ENCODE peak calls at places on chromosomes 12 and 14, in nine cellular contexts. I, F, G, O, X, P, W, N and Y are unnamed samples.

GRCh38 chr14:69327507-69327906 is 67.5 kb downstream of the GALNT16 start:
- DNase-seq in I (no peak), F (no peak), G (no peak), O (no peak), X (no peak), P (no peak), W (no peak), N (no peak), Y (no peak)

GRCh38 chr14:94322648-94323570 is at the start of gene SERPINA6:
- DNase-seq in I (no peak), F (no peak), G (no peak), O (peak; percentile 76), X (peak; percentile 22), P (peak; percentile 29), W (no peak), N (peak; percentile 66), Y (peak; percentile 75)

GRCh38 chr12:39272934-39273770 is 169.8 kb downstream of the KIF21A start:
- DNase-seq in I (peak; percentile 28), F (peak; percentile 56), G (peak; percentile 67), O (peak; percentile 27), X (peak; percentile 3), P (peak; percentile 28), W (no peak), N (peak; percentile 41), Y (no peak)

GRCh38 chr14:54548491-54548890 is 18.4 kb upstream of the SAMD4A start:
- DNase-seq in I (no peak), F (no peak), G (no peak), O (no peak), X (no peak), P (no peak), W (no peak), N (no peak), Y (no peak)

GRCh38 chr12:10409387-10409786 is at the start of gene KLRC4:
- DNase-seq in I (no peak), F (no peak), G (no peak), O (no peak), X (peak; percentile 16), P (no peak), W (no peak), N (peak; percentile 56), Y (no peak)

GRCh38 chr12:127381043-127381668 is 885.8 kb upstream of the TMEM132C start:
- DNase-seq in I (peak; percentile 44), F (peak; percentile 86), G (peak; percentile 85), O (peak; percentile 4), X (no peak), P (peak; percentile 88), W (peak; percentile 89), N (no peak), Y (peak; percentile 70)

GRCh38 chr12:96240656-96241055 is 46.5 kb downstream of the ELK3 start:
- DNase-seq in I (no peak), F (no peak), G (no peak), O (peak; percentile 65), X (no peak), P (peak; percentile 57), W (no peak), N (no peak), Y (no peak)

GRCh38 chr12:19130224-19131019 is 889 bp downstream of the PLEKHA5 start:
- DNase-seq in I (no peak), F (peak; percentile 62), G (peak; percentile 27), O (peak; percentile 26), X (no peak), P (peak; percentile 69), W (peak; percentile 82), N (no peak), Y (peak; percentile 84)

GRCh38 chr14:51118993-51119392 is 24.1 kb upstream of the TRIM9 start:
- DNase-seq in I (no peak), F (no peak), G (no peak), O (no peak), X (no peak), P (no peak), W (no peak), N (no peak), Y (no peak)

GRCh38 chr14:78674820-78675219 is 504.6 kb downstream of the NRXN3 start:
- DNase-seq in I (no peak), F (no peak), G (no peak), O (no peak), X (no peak), P (no peak), W (no peak), N (no peak), Y (no peak)

GRCh38 chr14:85024931-85025330 is 505.0 kb upstream of the FLRT2 start:
- DNase-seq in I (no peak), F (no peak), G (no peak), O (no peak), X (no peak), P (no peak), W (no peak), N (no peak), Y (peak; percentile 38)

GRCh38 chr14:54114941-54115340 is 158.3 kb upstream of the BMP4 start:
- DNase-seq in I (no peak), F (no peak), G (peak; percentile 97), O (no peak), X (no peak), P (no peak), W (no peak), N (no peak), Y (no peak)

GRCh38 chr14:72588521-72588920 is 305.4 kb downstream of the DPF3 start:
- DNase-seq in I (no peak), F (no peak), G (no peak), O (no peak), X (no peak), P (no peak), W (no peak), N (no peak), Y (no peak)

GRCh38 chr12:76375470-76375869 is 27.3 kb upstream of the BBS10 start:
- DNase-seq in I (no peak), F (no peak), G (peak; percentile 67), O (no peak), X (peak; percentile 32), P (no peak), W (no peak), N (no peak), Y (no peak)

GRCh38 chr14:58055497-58055896 is 96.5 kb downstream of the ARMH4 start:
- DNase-seq in I (no peak), F (no peak), G (no peak), O (no peak), X (no peak), P (no peak), W (no peak), N (no peak), Y (no peak)

DNA sequence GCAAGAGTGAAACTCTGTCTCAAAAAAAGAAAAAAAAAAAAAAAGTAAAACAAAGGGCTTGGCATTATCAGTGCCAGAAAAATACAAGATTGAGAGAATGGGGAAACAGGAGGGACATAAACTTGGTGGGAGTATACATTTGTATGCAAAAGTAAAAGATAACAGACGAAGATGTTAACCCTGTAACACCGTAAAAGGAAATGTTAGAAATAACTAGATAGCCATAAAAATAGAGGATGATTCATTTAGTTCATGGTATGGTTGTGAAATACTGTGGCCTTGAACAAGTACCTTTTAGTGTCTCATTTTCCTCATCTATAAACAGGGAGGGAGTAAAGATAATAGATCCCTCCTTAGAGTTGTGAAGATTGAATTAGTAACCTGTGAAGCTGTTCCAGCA is 33.3 kb downstream of the ATP2A2 start:
- DNase-seq in I (no peak), F (no peak), G (peak; percentile 61), O (peak; percentile 81), X (peak; percentile 92), P (no peak), W (no peak), N (peak; percentile 83), Y (no peak)
- H3K4me1 ChIP-seq in I (no peaks in the 10 kb centered on the region), F (no peaks in the 10 kb centered on the region), G (peaks cover 29% of the 10 kb centered on the region), O (peaks cover 43% of the 10 kb centered on the region), X (peaks cover 25% of the 10 kb centered on the region), P (peaks cover 64% of the 10 kb centered on the region), W (no peaks in the 10 kb centered on the region), N (peaks cover 15% of the 10 kb centered on the region), Y (no peaks in the 10 kb centered on the region)

DNA sequence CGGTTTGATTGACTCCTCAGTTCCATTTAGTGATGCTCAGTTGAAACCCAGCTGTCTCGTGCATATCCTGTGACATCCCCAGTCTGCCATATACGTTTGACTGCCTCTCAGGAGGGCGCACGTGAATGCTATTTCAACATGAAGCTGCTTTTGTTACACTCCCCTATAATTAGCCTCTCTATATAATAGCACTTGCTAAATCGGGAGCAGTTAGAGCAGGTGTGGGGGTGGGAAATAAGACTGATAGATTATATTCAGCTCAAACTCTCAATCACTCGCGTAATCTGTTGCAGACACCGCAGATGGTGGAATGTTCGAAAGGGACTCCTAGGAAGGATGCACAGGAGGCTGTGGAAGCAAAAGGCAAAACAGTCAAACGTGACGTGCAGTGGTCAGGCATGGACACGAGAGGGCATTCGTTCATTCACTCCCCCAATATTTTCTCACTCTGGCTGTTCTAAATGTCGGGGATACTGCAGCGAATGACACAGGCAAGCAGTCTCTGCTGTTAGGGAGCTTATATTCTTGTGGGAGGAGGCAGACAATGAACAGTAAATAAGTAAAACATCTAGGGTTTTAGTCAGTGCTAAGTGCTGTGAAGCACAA is 29.8 kb downstream of the KCNA1 start:
- DNase-seq in I (no peak), F (no peak), G (no peak), O (no peak), X (no peak), P (no peak), W (no peak), N (no peak), Y (no peak)
- TF ChIP-seq CTCF in I (no peak), F (no peak), G (no peak), O (no peak), X (no peak), P (peak; percentile 53), W (no peak), N (no peak), Y (no peak)

GRCh38 chr12:29582677-29583076 is 85.2 kb upstream of the OVCH1 start:
- DNase-seq in I (no peak), F (no peak), G (peak; percentile 85), O (no peak), X (no peak), P (no peak), W (no peak), N (peak; percentile 36), Y (no peak)
- H3K9ac ChIP-seq in I (no peak overlapping the region), F (no peak overlapping the region), G (peak overlapping the region; percentile 57), O (no peak overlapping the region), X (no peak overlapping the region), P (no peak overlapping the region), W (no peak overlapping the region), N (no peak overlapping the region), Y (no peak overlapping the region)

DNA sequence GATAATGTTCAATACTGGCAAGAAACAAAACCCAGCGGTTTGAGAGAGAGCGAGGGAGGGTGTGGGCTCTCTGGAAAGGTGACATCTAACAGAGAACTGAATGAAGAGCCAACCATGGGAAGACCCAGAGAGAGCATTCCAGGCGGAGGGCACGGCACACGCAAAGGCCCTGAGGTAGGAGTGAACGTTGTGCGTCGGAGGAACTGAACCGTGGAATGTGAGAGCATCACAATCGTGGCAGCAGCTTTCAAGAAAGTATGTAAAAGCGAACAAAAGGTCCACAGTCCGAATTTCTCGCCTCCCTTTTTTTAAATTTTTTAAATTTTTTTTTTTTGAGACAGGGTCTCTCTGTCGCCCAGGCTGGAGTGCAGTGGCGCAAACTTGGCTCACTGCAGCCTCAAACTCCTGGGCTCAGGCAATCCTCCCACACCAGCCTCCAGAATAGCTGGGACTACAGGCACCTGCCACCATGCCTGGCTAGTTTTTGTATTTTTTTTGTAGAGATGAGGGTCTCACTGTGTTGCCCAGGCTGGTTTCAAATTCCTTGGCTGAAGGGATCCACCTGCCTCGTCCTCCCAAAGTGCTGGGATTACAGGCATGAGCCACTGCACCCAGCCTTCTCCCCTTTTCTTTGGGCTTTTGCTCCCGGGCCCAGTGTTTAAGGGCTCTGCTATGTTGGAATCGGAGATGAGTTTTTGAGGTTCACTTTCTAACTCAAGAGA is 15.3 kb upstream of the SCARB1 start:
- DNase-seq in I (no peak), F (no peak), G (no peak), O (no peak), X (no peak), P (no peak), W (no peak), N (no peak), Y (no peak)
- H3K4me1 ChIP-seq in I (no peaks in the 10 kb centered on the region), F (no peaks in the 10 kb centered on the region), G (no peaks in the 10 kb centered on the region), O (no peaks in the 10 kb centered on the region), X (peaks cover 6% of the 10 kb centered on the region), P (no peaks in the 10 kb centered on the region), W (peaks cover 5% of the 10 kb centered on the region), N (no peaks in the 10 kb centered on the region), Y (no peaks in the 10 kb centered on the region)